ENCODE peak calls at places on chromosomes 12 and 14, in four cellular contexts. A is A549; G is CD8-positive, alpha-beta T cell; P is cardiac muscle cell. E is an unnamed sample. For H3K9me3, the result is how much of the 10 kb centered on the place peaks cover.

GRCh38 chr12:120669055-120669828 is 17.7 kb upstream of the MLEC start:
- DNase-seq in A (no peak), G (no peak), P (peak), E (no peak)

GRCh38 chr12:63844391-63845341 is at the start of gene SRGAP1:
- DNase-seq in A (peak), G (no peak), P (peak), E (no peak)

GRCh38 chr12:73769337-73769736 is 768.3 kb upstream of the ATXN7L3B start:
- DNase-seq in A (no peak), G (no peak), P (no peak), E (no peak)

GRCh38 chr14:52951730-52952481 is 1.1 kb upstream of the FERMT2 start:
- DNase-seq in A (peak), G (no peak), P (peak), E (no peak)

GRCh38 chr12:109937371-109937770 is 37.3 kb downstream of the TCHP start:
- DNase-seq in A (no peak), G (no peak), P (no peak), E (no peak)

GRCh38 chr14:52080171-52080800 is 11.4 kb upstream of the NID2 start:
- DNase-seq in A (no peak), G (no peak), P (peak), E (no peak)

GRCh38 chr14:22319526-22320352 is 269.3 kb downstream of the DAD1 start:
- DNase-seq in A (peak), G (peak), P (peak), E (peak)

GRCh38 chr14:104604461-104605449 is at the start of gene TMEM179:
- DNase-seq in A (no peak), G (no peak), P (peak), E (no peak)

GRCh38 chr14:96811985-96812667 is 14.9 kb downstream of the VRK1 start:
- DNase-seq in A (no peak), G (no peak), P (no peak), E (no peak)

GRCh38 chr12:6582196-6582595 is 14.1 kb upstream of the NOP2 start:
- DNase-seq in A (peak), G (no peak), P (no peak), E (no peak)

DNA sequence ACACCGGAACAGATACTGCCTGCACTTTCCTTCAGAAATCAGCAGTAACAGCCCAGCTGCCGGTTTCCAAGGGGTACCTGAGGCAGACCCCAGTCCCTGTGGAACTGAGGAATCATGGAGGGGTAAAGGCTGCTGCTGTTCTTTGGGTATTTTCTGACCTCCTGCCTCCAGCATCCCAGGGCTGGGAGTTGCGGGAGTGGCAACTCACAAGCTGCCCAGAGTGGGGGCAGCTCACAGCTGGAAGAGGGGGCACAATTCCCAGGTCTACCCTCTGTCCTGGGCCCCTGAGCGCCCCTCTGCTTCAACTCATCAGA is 9.6 kb downstream of the ZNF605 start:
- DNase-seq in A (no peak), G (no peak), P (no peak), E (no peak)
- H3K9me3 ChIP-seq in A (half or more), G (under half), P (under half), E (under half)

GRCh38 chr14:105840266-105841021 is 314.1 kb downstream of the TMEM121 start:
- DNase-seq in A (no peak), G (peak), P (no peak), E (no peak)
- H3K9me3 ChIP-seq in A (under half), G (under half), P (under half), E (under half)

GRCh38 chr14:21099596-21099985 is 1.1 kb upstream of the ZNF219 start:
- DNase-seq in A (no peak), G (no peak), P (no peak), E (no peak)

GRCh38 chr14:21100931-21101330 is at the start of gene TMEM253:
- DNase-seq in A (no peak), G (no peak), P (no peak), E (no peak)

GRCh38 chr14:21098134-21098891 is at the start of gene ZNF219:
- DNase-seq in A (peak), G (peak), P (peak), E (no peak)

GRCh38 chr14:21097616-21098133 is 780 bp downstream of the ZNF219 start:
- DNase-seq in A (no peak), G (no peak), P (no peak), E (no peak)

DNA sequence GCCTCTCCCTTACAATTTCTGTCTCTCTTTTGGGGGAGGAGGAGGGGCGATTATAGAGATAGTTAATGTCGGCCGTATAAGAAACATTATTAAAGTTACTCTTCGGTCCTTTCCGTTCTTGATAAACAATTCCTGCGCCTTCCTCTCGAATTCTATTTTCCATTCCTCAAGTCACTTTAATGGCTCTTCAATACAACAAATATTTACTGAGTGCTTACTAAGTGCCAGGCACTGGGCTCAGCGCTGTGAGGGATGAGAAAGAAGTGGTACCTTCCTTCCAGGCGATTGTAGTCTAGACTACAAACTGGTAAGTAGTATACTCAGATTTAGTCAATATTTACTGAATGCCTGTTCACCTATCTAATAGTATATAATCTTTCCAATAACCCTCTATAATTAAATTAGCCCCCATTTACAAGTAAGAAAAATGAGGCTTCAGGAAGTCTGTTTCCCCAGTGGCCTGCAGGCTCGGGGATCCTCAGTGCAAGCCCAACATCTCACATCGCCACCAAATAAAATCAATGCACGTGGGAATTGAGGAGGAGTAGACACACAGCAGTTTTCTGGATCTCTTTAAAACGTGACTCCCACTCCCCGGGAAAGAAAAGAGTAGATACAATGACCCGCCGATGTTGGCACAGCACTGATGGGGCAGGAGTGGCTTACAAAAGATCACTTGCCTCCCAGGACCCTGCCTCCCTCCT is 589 bp upstream of the ZNF219 start:
- DNase-seq in A (no peak), G (no peak), P (no peak), E (no peak)
- H3K9me3 ChIP-seq in A (under half), G (under half), P (under half), E (under half)

DNA sequence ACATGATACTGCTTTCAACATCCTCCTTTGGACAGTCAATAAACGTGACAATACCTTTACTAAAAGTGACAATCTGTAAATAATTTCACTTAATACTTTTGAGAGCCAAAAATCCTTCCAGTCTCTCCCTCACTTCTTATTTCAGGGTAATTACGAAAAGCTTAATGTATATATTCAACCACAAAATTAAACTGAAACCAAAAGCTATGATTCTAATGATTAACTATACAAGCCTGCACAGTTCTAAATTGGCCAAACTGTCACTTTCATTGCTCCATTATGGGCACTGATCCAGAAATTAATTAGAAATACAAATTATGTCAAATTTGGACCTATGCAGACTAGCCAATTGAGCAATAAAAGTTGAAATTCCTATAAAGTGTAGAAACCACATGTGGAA is 696.5 kb upstream of the MIS18BP1 start:
- DNase-seq in A (no peak), G (no peak), P (no peak), E (no peak)
- H3K9me3 ChIP-seq in A (under half), G (under half), P (under half), E (under half)

GRCh38 chr14:106549064-106549463 is 1022.7 kb downstream of the TMEM121 start:
- DNase-seq in A (no peak), G (no peak), P (no peak), E (no peak)
- H3K9me3 ChIP-seq in A (under half), G (under half), P (under half), E (under half)

E was measured in T-helper 17 cell.